ENCODE peak calls at places on chromosome 10, in eight cellular contexts. P is transverse colon, M is Peyer's patch, L is spleen, D is stomach, F is A549, B is body of pancreas, Z is sigmoid colon. A is an unnamed sample. For H3K4me1, the result is how much of the 10 kb centered on the place peaks cover.

GRCh38 chr10:102678842-102679289 is 34.6 kb downstream of the TRIM8 start:
- DNase-seq in P (peak), M (peak), L (peak), D (peak), F (peak), B (peak), Z (peak), A (peak)

GRCh38 chr10:18737841-18738240 is 78.6 kb downstream of the ARL5B start:
- DNase-seq in P (no peak), M (no peak), L (no peak), D (no peak), F (no peak), B (no peak), Z (no peak), A (no peak)

GRCh38 chr10:53597835-53598251 is 825.3 kb upstream of the MBL2 start:
- DNase-seq in P (no peak), M (no peak), L (no peak), D (no peak), F (no peak), B (no peak), Z (no peak), A (no peak)

GRCh38 chr10:494556-494955 is 194.9 kb downstream of the DIP2C start:
- DNase-seq in P (no peak), M (no peak), L (peak), D (no peak), F (no peak), B (no peak), Z (peak), A (no peak)

GRCh38 chr10:43952760-43953159 is 304.1 kb upstream of the ZNF32 start:
- DNase-seq in P (no peak), M (no peak), L (no peak), D (no peak), F (no peak), B (no peak), Z (no peak), A (no peak)

GRCh38 chr10:7408494-7409044 is 2.3 kb downstream of the SFMBT2 start:
- DNase-seq in P (peak), M (peak), L (peak), D (peak), F (peak), B (peak), Z (peak), A (peak)

GRCh38 chr10:132523561-132524442 is 13.8 kb upstream of the INPP5A start:
- DNase-seq in P (peak), M (peak), L (peak), D (no peak), F (no peak), B (peak), Z (peak), A (peak)

GRCh38 chr10:95214793-95215192 is 20.8 kb downstream of the ACSM6 start:
- DNase-seq in P (no peak), M (no peak), L (no peak), D (no peak), F (peak), B (no peak), Z (no peak), A (no peak)

GRCh38 chr10:70679498-70679897 is 7.2 kb downstream of the ADAMTS14 start:
- DNase-seq in P (no peak), M (no peak), L (no peak), D (no peak), F (no peak), B (no peak), Z (no peak), A (no peak)

GRCh38 chr10:6092731-6093130 is 3.9 kb downstream of the RBM17 start:
- DNase-seq in P (no peak), M (no peak), L (no peak), D (no peak), F (no peak), B (no peak), Z (no peak), A (no peak)

GRCh38 chr10:75281980-75282379 is 46.2 kb upstream of the COMTD1 start:
- DNase-seq in P (no peak), M (no peak), L (no peak), D (no peak), F (no peak), B (no peak), Z (peak), A (peak)

GRCh38 chr10:77038412-77038806 is 599.2 kb downstream of the KCNMA1 start:
- DNase-seq in P (no peak), M (no peak), L (no peak), D (no peak), F (no peak), B (no peak), Z (no peak), A (no peak)

GRCh38 chr10:93160829-93161228 is 87.1 kb downstream of the CYP26A1 start:
- DNase-seq in P (peak), M (no peak), L (no peak), D (no peak), F (no peak), B (peak), Z (peak), A (no peak)

GRCh38 chr10:113068178-113068890 is 118.3 kb downstream of the TCF7L2 start:
- DNase-seq in P (no peak), M (no peak), L (no peak), D (no peak), F (no peak), B (no peak), Z (peak), A (no peak)

GRCh38 chr10:6348091-6348862 is 145.5 kb downstream of the PFKFB3 start:
- DNase-seq in P (peak), M (no peak), L (peak), D (peak), F (no peak), B (no peak), Z (no peak), A (no peak)

GRCh38 chr10:22453320-22453719 is 108.0 kb downstream of the SPAG6 start:
- DNase-seq in P (no peak), M (no peak), L (no peak), D (no peak), F (no peak), B (no peak), Z (no peak), A (no peak)

GRCh38 chr10:44981172-44982113 is 2.8 kb upstream of the DEPP1 start:
- DNase-seq in P (no peak), M (no peak), L (no peak), D (no peak), F (peak), B (peak), Z (peak), A (peak)

GRCh38 chr10:116626815-116627214 is 6.1 kb downstream of the PNLIPRP2 start:
- DNase-seq in P (no peak), M (no peak), L (no peak), D (no peak), F (no peak), B (no peak), Z (no peak), A (no peak)

GRCh38 chr10:130459851-130460490 is 323.8 kb downstream of the GLRX3 start:
- DNase-seq in P (no peak), M (no peak), L (no peak), D (no peak), F (no peak), B (no peak), Z (peak), A (no peak)

GRCh38 chr10:42637142-42637541 is 1.2 kb downstream of the ZNF33B start:
- DNase-seq in P (no peak), M (no peak), L (no peak), D (no peak), F (no peak), B (no peak), Z (no peak), A (no peak)

GRCh38 chr10:24962998-24963397 is 10.6 kb upstream of the PRTFDC1 start:
- DNase-seq in P (no peak), M (no peak), L (no peak), D (no peak), F (peak), B (peak), Z (no peak), A (no peak)

GRCh38 chr10:57844387-57844998 is 423.2 kb downstream of the IPMK start:
- DNase-seq in P (no peak), M (no peak), L (no peak), D (no peak), F (no peak), B (no peak), Z (no peak), A (no peak)

GRCh38 chr10:126691456-126691855 is 21.0 kb upstream of the C10orf90 start:
- DNase-seq in P (no peak), M (no peak), L (no peak), D (no peak), F (no peak), B (no peak), Z (no peak), A (no peak)

GRCh38 chr10:110305767-110306451 is 1.2 kb upstream of the SMNDC1 start:
- DNase-seq in P (peak), M (no peak), L (no peak), D (peak), F (peak), B (peak), Z (no peak), A (no peak)

GRCh38 chr10:71314028-71314693 is 4.9 kb upstream of the SLC29A3 start:
- DNase-seq in P (peak), M (peak), L (no peak), D (peak), F (peak), B (peak), Z (peak), A (peak)

GRCh38 chr10:22618081-22618785 is 96.1 kb downstream of the PIP4K2A start:
- DNase-seq in P (no peak), M (no peak), L (no peak), D (no peak), F (peak), B (no peak), Z (no peak), A (no peak)

GRCh38 chr10:47060993-47061500 is 149.8 kb downstream of the PTPN20 start:
- DNase-seq in P (no peak), M (no peak), L (no peak), D (no peak), F (no peak), B (no peak), Z (peak), A (no peak)

GRCh38 chr10:81068446-81068845 is 530.7 kb downstream of the SH2D4B start:
- DNase-seq in P (no peak), M (no peak), L (no peak), D (no peak), F (no peak), B (no peak), Z (no peak), A (no peak)

GRCh38 chr10:57707300-57707658 is 560.4 kb downstream of the IPMK start:
- DNase-seq in P (no peak), M (no peak), L (no peak), D (no peak), F (no peak), B (no peak), Z (no peak), A (no peak)

DNA sequence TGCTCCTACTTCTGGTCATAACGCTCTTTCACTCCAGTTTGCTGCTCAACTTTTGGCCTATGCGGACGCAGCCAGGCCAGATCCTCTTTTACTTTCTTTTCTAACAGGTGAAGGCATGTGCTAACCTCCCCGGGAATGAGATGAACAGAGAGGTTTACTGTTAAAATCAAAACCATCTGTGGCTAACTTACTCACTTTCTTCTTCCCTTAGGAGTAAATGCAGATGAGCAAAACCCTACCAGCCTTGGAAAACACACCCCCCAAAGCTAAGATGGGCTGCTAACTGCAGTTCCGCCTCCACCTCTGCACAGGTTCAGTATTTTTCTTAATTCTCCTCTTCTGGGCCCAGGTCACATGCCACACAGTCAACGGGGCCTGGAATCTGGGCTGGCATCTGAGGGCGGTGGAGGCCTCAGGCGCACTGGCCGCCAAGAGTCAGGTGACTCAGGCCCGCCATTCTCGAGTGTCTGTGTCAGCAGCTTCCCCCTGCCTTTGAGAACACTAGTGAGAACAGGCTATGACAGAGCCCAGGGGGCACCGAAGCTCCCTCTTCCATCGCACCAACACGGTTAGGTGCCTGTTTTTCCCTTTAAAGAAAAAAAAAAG is 11.1 kb downstream of the FAM53B start:
- DNase-seq in P (peak), M (no peak), L (peak), D (no peak), F (no peak), B (no peak), Z (peak), A (peak)
- H3K27ac ChIP-seq in P (peak), M (peak), L (peak), D (peak), F (no peak), B (no peak), Z (peak), A (peak)

GRCh38 chr10:69321037-69321715 is 42.9 kb downstream of the HK1 start:
- DNase-seq in P (no peak), M (no peak), L (no peak), D (no peak), F (no peak), B (no peak), Z (no peak), A (no peak)

GRCh38 chr10:69326692-69327091 is 48.4 kb downstream of the HK1 start:
- DNase-seq in P (no peak), M (no peak), L (no peak), D (no peak), F (no peak), B (no peak), Z (no peak), A (no peak)

GRCh38 chr10:69321865-69322264 is 43.6 kb downstream of the HK1 start:
- DNase-seq in P (no peak), M (no peak), L (no peak), D (no peak), F (no peak), B (no peak), Z (no peak), A (no peak)

GRCh38 chr10:69324583-69324982 is 46.3 kb downstream of the HK1 start:
- DNase-seq in P (no peak), M (no peak), L (no peak), D (no peak), F (no peak), B (no peak), Z (no peak), A (no peak)

GRCh38 chr10:69323622-69324021 is 45.3 kb downstream of the HK1 start:
- DNase-seq in P (no peak), M (no peak), L (no peak), D (no peak), F (no peak), B (no peak), Z (no peak), A (no peak)
- H3K4me1 ChIP-seq in P (half or more), M (under half), L (under half), D (half or more), F (under half), B (under half), Z (half or more), A (under half)

DNA sequence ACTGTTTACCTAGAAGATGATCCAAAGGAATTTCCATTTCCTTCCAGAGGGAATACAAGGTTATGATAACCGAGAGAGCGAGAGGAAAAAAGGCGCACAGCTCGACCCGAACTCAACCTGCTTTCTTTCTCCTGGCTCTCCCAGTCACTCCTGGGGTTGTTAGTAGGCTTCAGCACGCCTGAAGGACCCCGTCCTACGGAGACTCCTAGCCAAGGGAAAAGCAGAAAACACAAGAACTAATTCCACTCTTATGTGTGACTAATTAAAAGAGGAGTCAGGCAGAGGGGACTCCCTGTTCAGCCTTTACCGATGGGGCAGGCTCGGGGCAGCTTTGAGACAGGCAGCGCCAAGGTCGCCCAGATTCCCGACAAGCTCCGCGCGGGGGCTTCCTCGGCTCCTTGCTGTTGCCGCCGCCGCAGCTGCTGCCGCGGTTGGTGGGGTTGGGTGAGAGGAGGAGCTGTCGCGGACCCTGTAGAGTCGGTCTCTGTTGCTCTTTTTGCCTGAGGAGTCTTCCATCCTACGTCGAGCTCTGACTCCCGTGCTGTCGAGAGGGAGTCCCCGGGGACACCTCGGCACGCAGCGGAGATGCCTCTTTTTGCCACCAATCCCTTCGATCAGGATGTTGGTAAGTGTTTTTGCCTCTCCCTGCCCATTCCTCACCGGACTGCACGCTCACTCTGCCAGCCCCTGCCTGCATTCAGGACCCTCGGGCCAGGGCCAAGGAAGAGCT is at the start of gene STAM:
- DNase-seq in P (peak), M (peak), L (peak), D (peak), F (peak), B (peak), Z (peak), A (peak)
- TF ChIP-seq POLR2A in P (peak), M (peak), L (peak), D (no peak), F (peak), B (peak), Z (peak), A (peak)

GRCh38 chr10:14536269-14536903 is 205.7 kb upstream of the FRMD4A start:
- DNase-seq in P (no peak), M (no peak), L (no peak), D (no peak), F (no peak), B (no peak), Z (no peak), A (no peak)
- H3K27ac ChIP-seq in P (peak), M (no peak), L (no peak), D (peak), F (peak), B (peak), Z (no peak), A (no peak)

DNA sequence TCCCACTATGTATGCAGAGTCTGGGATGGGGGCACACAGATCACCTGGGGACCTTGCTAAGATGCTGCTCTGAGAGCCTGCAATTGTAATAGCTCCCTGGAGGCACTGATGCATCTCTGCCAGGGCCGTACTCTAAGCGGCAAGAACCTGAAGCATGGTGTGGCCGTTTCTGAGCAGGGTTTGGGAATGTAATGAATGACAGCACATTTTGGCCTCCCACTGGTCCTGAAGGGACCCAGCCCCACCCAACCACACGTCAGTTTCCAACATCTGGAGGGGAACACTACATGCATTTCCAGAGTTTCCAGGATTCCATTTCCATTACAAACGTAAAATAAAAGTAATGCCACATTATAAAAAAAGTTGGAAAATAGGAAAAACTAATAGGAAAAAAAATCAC is 14.0 kb downstream of the ZCCHC24 start:
- DNase-seq in P (no peak), M (no peak), L (peak), D (no peak), F (no peak), B (no peak), Z (peak), A (peak)
- H3K4me1 ChIP-seq in P (half or more), M (under half), L (under half), D (half or more), F (under half), B (under half), Z (half or more), A (under half)

GRCh38 chr10:3887885-3888476 is 103.0 kb upstream of the KLF6 start:
- DNase-seq in P (peak), M (no peak), L (no peak), D (no peak), F (peak), B (no peak), Z (peak), A (peak)
- TF ChIP-seq POLR2A in P (no peak), M (no peak), L (no peak), D (no peak), F (no peak), B (no peak), Z (no peak), A (no peak)